ENCODE peak calls at places on chromosomes 13 and 19, in nine cellular contexts. Y is suprapubic skin, J is lower leg skin, B is uterus, K is NB4, O is IMR-90, W is spleen, E is adrenal gland, M is gastrocnemius medialis. X is an unnamed sample.

GRCh38 chr19:52336976-52337375 is 933 bp downstream of the ZNF610 start:
- DNase-seq in B (no peak), K (peak), J (no peak), E (no peak), Y (no peak), O (peak), M (no peak), W (no peak), X (no peak)

GRCh38 chr19:12834418-12834943 is at the start of gene RTBDN:
- DNase-seq in O (no peak), E (no peak), K (no peak), W (no peak), J (no peak), M (no peak), B (no peak), Y (no peak), X (no peak)

GRCh38 chr13:36067619-36068456 is 63.3 kb downstream of the DCLK1 start:
- DNase-seq in B (no peak), J (no peak), K (no peak), O (no peak), Y (no peak), M (no peak), W (no peak), E (no peak), X (no peak)

GRCh38 chr13:33676045-33676699 is 141.8 kb upstream of the RFC3 start:
- DNase-seq in E (peak), O (no peak), W (no peak), K (no peak), B (no peak), M (no peak), J (no peak), Y (no peak), X (no peak)

GRCh38 chr19:32489971-32490370 is 84.4 kb downstream of the DPY19L3 start:
- DNase-seq in M (no peak), Y (no peak), O (peak), W (no peak), K (no peak), J (no peak), E (no peak), B (no peak), X (no peak)

GRCh38 chr13:33150146-33150545 is 133.9 kb downstream of the KL start:
- DNase-seq in M (no peak), E (no peak), Y (no peak), O (peak), W (no peak), B (no peak), J (no peak), K (no peak), X (no peak)

GRCh38 chr13:47484564-47484963 is 516.5 kb downstream of the SUCLA2 start:
- DNase-seq in W (no peak), E (no peak), M (no peak), K (peak), J (no peak), O (peak), B (no peak), Y (no peak), X (no peak)

GRCh38 chr19:4455742-4456565 is 1.6 kb downstream of the UBXN6 start:
- DNase-seq in O (peak), Y (no peak), W (no peak), B (peak), J (no peak), K (peak), E (peak), M (peak), X (peak)

GRCh38 chr19:42207767-42208259 is 9.7 kb downstream of the DEDD2 start:
- DNase-seq in O (peak), K (peak), M (no peak), B (no peak), J (no peak), W (no peak), E (no peak), Y (no peak), X (no peak)

GRCh38 chr13:107202371-107203023 is 634.6 kb upstream of the ARGLU1 start:
- DNase-seq in B (peak), E (peak), M (no peak), O (peak), W (no peak), Y (no peak), K (no peak), J (peak), X (no peak)

GRCh38 chr19:50667177-50667758 is 18.0 kb downstream of the C19orf81 start:
- DNase-seq in W (no peak), K (no peak), J (no peak), O (no peak), B (no peak), M (no peak), E (no peak), Y (no peak), X (no peak)

GRCh38 chr19:16062789-16063188 is 13.5 kb upstream of the TPM4 start:
- DNase-seq in O (no peak), Y (no peak), J (no peak), E (no peak), M (no peak), W (peak), K (peak), B (no peak), X (no peak)

GRCh38 chr13:93915269-93915809 is 564.1 kb downstream of the DCT start:
- DNase-seq in M (no peak), J (no peak), E (no peak), O (peak), K (no peak), B (no peak), W (no peak), Y (no peak), X (no peak)

GRCh38 chr19:35174226-35174625 is 19.7 kb downstream of the FXYD5 start:
- DNase-seq in M (no peak), O (no peak), Y (no peak), W (no peak), B (no peak), K (no peak), E (no peak), J (no peak), X (no peak)

GRCh38 chr13:87234981-87235380 is 436.2 kb upstream of the SLITRK5 start:
- DNase-seq in M (no peak), O (peak), K (peak), E (no peak), W (no peak), B (no peak), J (no peak), Y (no peak), X (no peak)

GRCh38 chr19:30228113-30228725 is 144.0 kb upstream of the ZNF536 start:
- DNase-seq in K (no peak), E (peak), M (no peak), Y (no peak), J (no peak), W (no peak), O (no peak), B (no peak), X (no peak)

GRCh38 chr19:1082165-1082927 is 12.8 kb downstream of the POLR2E start:
- DNase-seq in M (peak), J (peak), Y (no peak), W (peak), E (peak), B (no peak), O (no peak), K (peak), X (peak)

GRCh38 chr13:95128045-95128643 is 173.1 kb downstream of the ABCC4 start:
- DNase-seq in W (no peak), O (no peak), J (no peak), E (no peak), Y (no peak), B (no peak), K (no peak), M (no peak), X (no peak)

GRCh38 chr13:85521586-85521985 is 277.6 kb downstream of the SLITRK6 start:
- DNase-seq in M (no peak), Y (no peak), J (no peak), O (no peak), E (no peak), B (no peak), K (no peak), W (no peak), X (no peak)

GRCh38 chr19:29872224-29872731 is 60.5 kb downstream of the CCNE1 start:
- DNase-seq in Y (no peak), K (no peak), W (peak), J (no peak), E (no peak), O (no peak), M (no peak), B (no peak), X (no peak)

GRCh38 chr13:96650301-96650886 is 343.9 kb downstream of the OXGR1 start:
- DNase-seq in Y (no peak), J (no peak), W (no peak), O (no peak), K (no peak), E (no peak), M (no peak), B (no peak), X (no peak)

GRCh38 chr19:38142176-38143035 is 81.6 kb downstream of the DPF1 start:
- DNase-seq in B (peak), O (peak), Y (peak), W (no peak), M (peak), E (peak), J (peak), K (peak), X (peak)

GRCh38 chr19:48999481-49000325 is 6.0 kb downstream of the RUVBL2 start:
- DNase-seq in B (no peak), W (peak), Y (no peak), E (no peak), K (peak), O (peak), J (peak), M (no peak), X (no peak)

GRCh38 chr19:11018179-11018578 is 57.3 kb downstream of the SMARCA4 start:
- DNase-seq in M (no peak), K (no peak), Y (no peak), W (no peak), O (no peak), E (no peak), J (no peak), B (peak), X (no peak)

GRCh38 chr19:51372649-51373504 is at the start of gene NKG7:
- DNase-seq in E (no peak), K (peak), O (no peak), B (no peak), W (peak), J (no peak), M (no peak), Y (no peak), X (no peak)

GRCh38 chr13:87274209-87274819 is 396.9 kb upstream of the SLITRK5 start:
- DNase-seq in E (peak), K (peak), O (peak), M (no peak), W (no peak), B (no peak), J (no peak), Y (no peak), X (no peak)

GRCh38 chr13:99086149-99086868 is 108.4 kb upstream of the DOCK9 start:
- DNase-seq in K (peak), W (peak), E (peak), M (no peak), B (peak), J (no peak), O (peak), Y (no peak), X (peak)

GRCh38 chr19:49930483-49931011 is 1.2 kb upstream of the NUP62 start:
- DNase-seq in M (no peak), E (peak), J (no peak), Y (no peak), W (peak), O (no peak), B (peak), K (no peak), X (peak)

GRCh38 chr19:604355-604754 is 14.7 kb downstream of the HCN2 start:
- DNase-seq in J (no peak), Y (no peak), B (no peak), M (no peak), K (peak), E (no peak), O (no peak), W (no peak), X (no peak)

DNA sequence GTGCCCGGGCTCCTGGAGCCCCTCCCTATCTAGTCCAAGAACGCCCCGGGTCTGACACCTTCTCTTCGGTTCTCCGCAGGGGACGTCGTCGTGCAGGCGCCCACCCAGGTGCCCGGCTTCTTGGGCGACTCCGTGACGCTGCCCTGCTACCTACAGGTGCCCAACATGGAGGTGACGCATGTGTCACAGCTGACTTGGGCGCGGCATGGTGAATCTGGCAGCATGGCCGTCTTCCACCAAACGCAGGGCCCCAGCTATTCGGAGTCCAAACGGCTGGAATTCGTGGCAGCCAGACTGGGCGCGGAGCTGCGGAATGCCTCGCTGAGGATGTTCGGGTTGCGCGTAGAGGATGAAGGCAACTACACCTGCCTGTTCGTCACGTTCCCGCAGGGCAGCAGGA is 3.4 kb downstream of the PVR start:
- DNase-seq in Y (no peak), K (no peak), J (no peak), W (peak), O (no peak), B (no peak), E (no peak), M (peak), X (no peak)
- TF ChIP-seq CTCF in Y (no peak), K (no peak), J (no peak), W (no peak), O (no peak), B (no peak), E (no peak), M (no peak), X (no peak)

DNA sequence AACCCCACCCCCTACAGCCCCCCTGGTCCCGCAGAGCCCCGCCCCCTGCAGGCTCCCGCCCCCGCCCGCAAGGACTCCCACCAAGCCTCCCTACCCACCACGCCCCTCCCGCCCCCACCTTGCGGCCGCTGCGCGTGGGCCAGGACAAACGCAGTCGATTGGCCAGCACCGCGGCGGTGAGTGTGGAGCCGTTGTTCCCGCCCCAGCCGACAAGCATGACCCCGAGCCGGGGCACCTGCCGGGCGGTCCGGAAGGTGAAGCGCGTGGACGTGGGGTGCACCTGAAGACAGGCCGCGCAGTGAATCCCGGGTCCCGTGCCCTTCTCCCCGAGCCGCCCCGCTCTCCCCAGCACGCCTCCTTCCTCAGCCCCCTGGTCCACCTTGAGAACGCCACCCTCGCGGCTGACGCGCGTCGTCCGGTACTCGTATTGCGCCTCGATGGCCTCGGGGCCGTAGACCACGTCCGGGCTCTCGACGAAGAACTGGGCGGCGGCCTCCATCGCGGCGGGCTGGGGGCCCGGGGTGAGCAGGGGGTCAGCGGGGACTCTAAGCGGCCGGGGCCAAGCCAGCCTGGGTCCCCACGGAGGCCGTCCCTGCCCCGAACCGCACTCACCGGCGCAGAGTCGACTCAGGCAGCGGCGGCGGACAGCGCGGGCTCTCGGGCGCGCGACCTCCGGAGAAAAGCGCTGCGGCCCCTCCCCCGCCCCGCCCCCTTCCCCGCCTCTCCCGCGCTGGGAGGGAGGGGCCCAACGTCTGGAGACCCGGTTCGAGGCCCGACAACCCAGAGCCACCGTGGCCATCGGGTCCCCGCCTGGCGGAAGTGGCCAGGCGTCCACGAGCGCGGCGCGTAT is at the start of gene ISYNA1:
- DNase-seq in M (no peak), E (peak), B (peak), J (no peak), W (peak), O (peak), K (no peak), Y (no peak), X (peak)
- TF ChIP-seq POLR2A in M (peak), E (no peak), B (no peak), J (no peak), W (no peak), O (no peak), K (no peak), Y (no peak), X (no peak)

GRCh38 chr13:27619711-27620376 is 485 bp downstream of the LNX2 start:
- DNase-seq in M (peak), B (peak), E (peak), K (peak), J (no peak), O (peak), Y (peak), W (peak), X (no peak)
- TF ChIP-seq CTCF in M (peak), B (peak), E (no peak), K (no peak), J (no peak), O (peak), Y (peak), W (peak), X (no peak)

GRCh38 chr19:47760632-47760999 is 15.3 kb downstream of the NOP53 start:
- DNase-seq in K (no peak), W (no peak), E (no peak), Y (no peak), B (no peak), O (no peak), J (no peak), M (no peak), X (no peak)
- TF ChIP-seq POLR2A in K (no peak), W (no peak), E (no peak), Y (no peak), B (no peak), O (no peak), J (no peak), M (no peak), X (no peak)

GRCh38 chr13:43157796-43158195 is 134.4 kb downstream of the DNAJC15 start:
- DNase-seq in B (no peak), W (no peak), K (no peak), Y (no peak), E (no peak), M (no peak), O (no peak), J (no peak), X (no peak)

GRCh38 chr13:43156916-43157315 is 133.5 kb downstream of the DNAJC15 start:
- DNase-seq in J (no peak), W (no peak), Y (no peak), K (no peak), M (no peak), O (no peak), B (no peak), E (no peak), X (no peak)

GRCh38 chr13:43154839-43155238 is 131.5 kb downstream of the DNAJC15 start:
- DNase-seq in M (no peak), E (no peak), B (no peak), W (no peak), O (no peak), J (no peak), Y (no peak), K (no peak), X (no peak)

GRCh38 chr13:43153436-43154082 is 130.2 kb downstream of the DNAJC15 start:
- DNase-seq in E (no peak), J (no peak), W (no peak), Y (no peak), K (no peak), M (no peak), O (peak), B (no peak), X (no peak)

DNA sequence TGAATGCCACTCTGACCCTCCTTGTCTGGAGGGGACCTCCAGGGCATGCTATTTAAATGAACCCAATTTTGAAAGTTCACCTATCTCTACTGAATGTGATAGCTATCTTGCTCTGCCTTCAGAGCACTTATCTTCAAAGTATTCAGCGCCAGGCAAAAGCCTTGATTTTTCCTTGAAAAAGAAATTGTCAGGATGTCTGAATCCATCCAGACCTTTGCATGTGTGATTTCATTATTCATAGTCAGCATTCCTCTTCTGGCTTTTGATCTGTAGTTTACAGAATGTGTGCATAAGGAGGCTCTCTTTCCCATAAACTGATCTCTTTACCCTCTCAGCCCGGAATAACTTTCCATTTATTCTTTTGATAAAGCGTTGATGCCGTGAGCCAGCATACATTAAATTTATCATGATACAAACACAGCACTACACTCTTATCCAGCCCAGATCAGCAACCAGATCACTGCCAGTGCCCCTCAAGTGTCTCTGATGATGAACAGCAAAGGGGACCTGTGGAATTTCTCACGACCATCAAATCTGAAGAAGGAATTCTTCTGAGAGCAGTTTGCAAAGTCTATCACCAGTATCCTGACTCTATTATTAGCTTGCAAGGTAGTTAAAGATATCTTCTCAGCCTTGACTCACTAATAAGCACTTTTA is 130.8 kb downstream of the DNAJC15 start:
- DNase-seq in M (no peak), K (no peak), B (no peak), W (no peak), J (no peak), O (no peak), Y (no peak), E (no peak), X (no peak)
- TF ChIP-seq CTCF in M (no peak), K (no peak), B (no peak), W (no peak), J (no peak), O (no peak), Y (no peak), E (no peak), X (no peak)

X was measured in ovary.